ENCODE peak calls at places on chromosomes 2 and 18, in four cellular contexts. One of them, this sample, is unnamed.

GRCh38 chr2:219452361-219453317 is 18.0 kb downstream of the SPEG start:
- DNase-seq in dorsolateral prefrontal cortex: no peak
- DNase-seq in progenitor cell of endocrine pancreas: no peak
- DNase-seq in breast epithelium: peak
- DNase-seq in this sample: no peak

GRCh38 chr18:48022531-48023330 is 92.3 kb upstream of the SMAD2 start:
- DNase-seq in breast epithelium: no peak
- DNase-seq in dorsolateral prefrontal cortex: no peak
- DNase-seq in progenitor cell of endocrine pancreas: no peak
- DNase-seq in this sample: peak

GRCh38 chr2:85017436-85018048 is 46.6 kb downstream of the KCMF1 start:
- DNase-seq in dorsolateral prefrontal cortex: no peak
- DNase-seq in breast epithelium: no peak
- DNase-seq in progenitor cell of endocrine pancreas: no peak
- DNase-seq in this sample: no peak

GRCh38 chr18:12639990-12640880 is 17.7 kb downstream of the SPIRE1 start:
- DNase-seq in dorsolateral prefrontal cortex: no peak
- DNase-seq in progenitor cell of endocrine pancreas: no peak
- DNase-seq in breast epithelium: no peak
- DNase-seq in this sample: no peak

GRCh38 chr2:1915746-1916145 is 171.4 kb upstream of the PXDN start:
- DNase-seq in dorsolateral prefrontal cortex: no peak
- DNase-seq in breast epithelium: no peak
- DNase-seq in progenitor cell of endocrine pancreas: no peak
- DNase-seq in this sample: no peak

GRCh38 chr2:224025874-224026273 is 13.2 kb downstream of the SERPINE2 start:
- DNase-seq in dorsolateral prefrontal cortex: no peak
- DNase-seq in breast epithelium: no peak
- DNase-seq in progenitor cell of endocrine pancreas: no peak
- DNase-seq in this sample: peak

GRCh38 chr18:37322497-37323035 is 243.0 kb downstream of the CELF4 start:
- DNase-seq in breast epithelium: no peak
- DNase-seq in progenitor cell of endocrine pancreas: no peak
- DNase-seq in dorsolateral prefrontal cortex: no peak
- DNase-seq in this sample: peak

GRCh38 chr2:171279983-171280790 is 119.5 kb upstream of the TLK1 start:
- DNase-seq in breast epithelium: no peak
- DNase-seq in dorsolateral prefrontal cortex: no peak
- DNase-seq in progenitor cell of endocrine pancreas: no peak
- DNase-seq in this sample: no peak

GRCh38 chr2:226483745-226484619 is 315.6 kb downstream of the IRS1 start:
- DNase-seq in dorsolateral prefrontal cortex: no peak
- DNase-seq in breast epithelium: no peak
- DNase-seq in progenitor cell of endocrine pancreas: no peak
- DNase-seq in this sample: no peak

GRCh38 chr2:49585921-49586320 is 431.6 kb upstream of the FSHR start:
- DNase-seq in breast epithelium: no peak
- DNase-seq in dorsolateral prefrontal cortex: no peak
- DNase-seq in progenitor cell of endocrine pancreas: no peak
- DNase-seq in this sample: no peak

GRCh38 chr2:229971298-229971790 is 49.0 kb downstream of the FBXO36 start:
- DNase-seq in dorsolateral prefrontal cortex: no peak
- DNase-seq in progenitor cell of endocrine pancreas: no peak
- DNase-seq in breast epithelium: no peak
- DNase-seq in this sample: no peak

GRCh38 chr2:73291461-73292315 is 1.7 kb downstream of the EGR4 start:
- DNase-seq in progenitor cell of endocrine pancreas: no peak
- DNase-seq in breast epithelium: no peak
- DNase-seq in dorsolateral prefrontal cortex: no peak
- DNase-seq in this sample: no peak

GRCh38 chr2:44351676-44352075 is 9.6 kb downstream of the PREPL start:
- DNase-seq in dorsolateral prefrontal cortex: no peak
- DNase-seq in progenitor cell of endocrine pancreas: no peak
- DNase-seq in breast epithelium: no peak
- DNase-seq in this sample: no peak

GRCh38 chr2:120237491-120237902 is 14.3 kb upstream of the TMEM185B start:
- DNase-seq in progenitor cell of endocrine pancreas: no peak
- DNase-seq in dorsolateral prefrontal cortex: no peak
- DNase-seq in breast epithelium: peak
- DNase-seq in this sample: no peak

GRCh38 chr18:63949068-63949737 is at the start of gene HMSD:
- DNase-seq in breast epithelium: no peak
- DNase-seq in dorsolateral prefrontal cortex: peak
- DNase-seq in progenitor cell of endocrine pancreas: peak
- DNase-seq in this sample: peak

GRCh38 chr18:36402765-36403396 is 105.4 kb downstream of the FHOD3 start:
- DNase-seq in dorsolateral prefrontal cortex: no peak
- DNase-seq in breast epithelium: no peak
- DNase-seq in progenitor cell of endocrine pancreas: no peak
- DNase-seq in this sample: no peak

GRCh38 chr2:201654611-201655384 is 11.5 kb upstream of the TMEM237 start:
- DNase-seq in breast epithelium: no peak
- DNase-seq in progenitor cell of endocrine pancreas: no peak
- DNase-seq in dorsolateral prefrontal cortex: no peak
- DNase-seq in this sample: no peak

GRCh38 chr2:197207106-197207505 is 103.5 kb downstream of the ANKRD44 start:
- DNase-seq in progenitor cell of endocrine pancreas: no peak
- DNase-seq in dorsolateral prefrontal cortex: no peak
- DNase-seq in breast epithelium: no peak
- DNase-seq in this sample: no peak

GRCh38 chr18:77131100-77131651 is 1.4 kb downstream of the MBP start:
- DNase-seq in breast epithelium: no peak
- DNase-seq in dorsolateral prefrontal cortex: no peak
- DNase-seq in progenitor cell of endocrine pancreas: no peak
- DNase-seq in this sample: peak

GRCh38 chr18:55833543-55833942 is 245.6 kb upstream of the TCF4 start:
- DNase-seq in dorsolateral prefrontal cortex: no peak
- DNase-seq in breast epithelium: no peak
- DNase-seq in progenitor cell of endocrine pancreas: no peak
- DNase-seq in this sample: no peak

GRCh38 chr2:72859831-72860262 is 27.4 kb upstream of the SPR start:
- DNase-seq in dorsolateral prefrontal cortex: no peak
- DNase-seq in progenitor cell of endocrine pancreas: peak
- DNase-seq in breast epithelium: no peak
- DNase-seq in this sample: peak

GRCh38 chr2:210592706-210593105 is 36.3 kb downstream of the CPS1 start:
- DNase-seq in dorsolateral prefrontal cortex: no peak
- DNase-seq in progenitor cell of endocrine pancreas: no peak
- DNase-seq in breast epithelium: no peak
- DNase-seq in this sample: no peak

GRCh38 chr2:85648619-85649018 is 19.4 kb downstream of the SFTPB start:
- DNase-seq in breast epithelium: no peak
- DNase-seq in dorsolateral prefrontal cortex: no peak
- DNase-seq in progenitor cell of endocrine pancreas: no peak
- DNase-seq in this sample: no peak

GRCh38 chr2:209380278-209380677 is 43.6 kb upstream of the MAP2 start:
- DNase-seq in progenitor cell of endocrine pancreas: no peak
- DNase-seq in breast epithelium: no peak
- DNase-seq in dorsolateral prefrontal cortex: no peak
- DNase-seq in this sample: peak

GRCh38 chr2:109595644-109596043 is 18.1 kb downstream of the SEPTIN10 start:
- DNase-seq in progenitor cell of endocrine pancreas: no peak
- DNase-seq in dorsolateral prefrontal cortex: no peak
- DNase-seq in breast epithelium: no peak
- DNase-seq in this sample: no peak

GRCh38 chr18:62555135-62555534 is 32.3 kb downstream of the ZCCHC2 start:
- DNase-seq in progenitor cell of endocrine pancreas: no peak
- DNase-seq in dorsolateral prefrontal cortex: no peak
- DNase-seq in breast epithelium: no peak
- DNase-seq in this sample: no peak

GRCh38 chr2:129135017-129135416 is 816.3 kb upstream of the HS6ST1 start:
- DNase-seq in breast epithelium: no peak
- DNase-seq in dorsolateral prefrontal cortex: no peak
- DNase-seq in progenitor cell of endocrine pancreas: no peak
- DNase-seq in this sample: no peak

GRCh38 chr18:23900979-23901378 is 113.6 kb upstream of the TTC39C start:
- DNase-seq in breast epithelium: no peak
- DNase-seq in progenitor cell of endocrine pancreas: no peak
- DNase-seq in dorsolateral prefrontal cortex: no peak
- DNase-seq in this sample: no peak

GRCh38 chr2:218879881-218880748 is 537 bp upstream of the WNT10A start:
- DNase-seq in dorsolateral prefrontal cortex: no peak
- DNase-seq in breast epithelium: no peak
- DNase-seq in progenitor cell of endocrine pancreas: no peak
- DNase-seq in this sample: peak

GRCh38 chr2:136116111-136116812 is 1.7 kb downstream of the CXCR4 start:
- DNase-seq in breast epithelium: no peak
- DNase-seq in dorsolateral prefrontal cortex: no peak
- DNase-seq in progenitor cell of endocrine pancreas: no peak
- DNase-seq in this sample: peak

GRCh38 chr2:88557290-88557689 is 70.0 kb downstream of the EIF2AK3 start:
- DNase-seq in dorsolateral prefrontal cortex: no peak
- DNase-seq in progenitor cell of endocrine pancreas: no peak
- DNase-seq in breast epithelium: no peak
- DNase-seq in this sample: no peak

GRCh38 chr2:88549616-88550292 is 77.5 kb downstream of the EIF2AK3 start:
- DNase-seq in progenitor cell of endocrine pancreas: no peak
- DNase-seq in breast epithelium: no peak
- DNase-seq in dorsolateral prefrontal cortex: no peak
- DNase-seq in this sample: no peak

GRCh38 chr2:88556026-88556425 is 71.2 kb downstream of the EIF2AK3 start:
- DNase-seq in progenitor cell of endocrine pancreas: no peak
- DNase-seq in dorsolateral prefrontal cortex: no peak
- DNase-seq in breast epithelium: no peak
- DNase-seq in this sample: no peak

DNA sequence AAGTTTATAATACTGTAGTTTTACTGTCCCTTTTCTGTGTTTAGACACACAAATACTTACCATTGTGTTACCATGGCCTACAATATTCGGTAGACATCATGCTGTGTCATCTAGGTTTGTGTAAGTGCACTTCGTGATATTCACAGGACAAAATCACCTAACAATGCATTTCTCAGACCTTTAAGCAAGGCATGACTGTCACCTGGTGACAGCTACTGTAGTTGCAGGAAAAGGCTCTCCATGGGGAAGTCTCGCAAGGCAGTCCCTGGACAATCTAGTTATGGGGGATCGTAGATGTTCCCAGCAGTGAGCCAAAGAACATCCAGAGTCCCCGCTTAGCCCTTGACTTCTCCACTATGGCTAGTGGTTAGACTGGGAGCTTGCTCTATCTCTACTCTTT is 73.1 kb downstream of the EIF2AK3 start:
- DNase-seq in progenitor cell of endocrine pancreas: no peak
- DNase-seq in dorsolateral prefrontal cortex: no peak
- DNase-seq in breast epithelium: no peak
- DNase-seq in this sample: no peak
- TF ChIP-seq CTCF in progenitor cell of endocrine pancreas: peak
- TF ChIP-seq CTCF in dorsolateral prefrontal cortex: no peak
- TF ChIP-seq CTCF in breast epithelium: no peak
- TF ChIP-seq CTCF in this sample: peak

GRCh38 chr18:54224379-54225014 is at the start of gene MBD2:
- DNase-seq in dorsolateral prefrontal cortex: peak
- DNase-seq in breast epithelium: peak
- DNase-seq in progenitor cell of endocrine pancreas: peak
- DNase-seq in this sample: peak
- TF ChIP-seq CTCF in dorsolateral prefrontal cortex: peak
- TF ChIP-seq CTCF in breast epithelium: no peak
- TF ChIP-seq CTCF in progenitor cell of endocrine pancreas: peak
- TF ChIP-seq CTCF in this sample: peak

DNA sequence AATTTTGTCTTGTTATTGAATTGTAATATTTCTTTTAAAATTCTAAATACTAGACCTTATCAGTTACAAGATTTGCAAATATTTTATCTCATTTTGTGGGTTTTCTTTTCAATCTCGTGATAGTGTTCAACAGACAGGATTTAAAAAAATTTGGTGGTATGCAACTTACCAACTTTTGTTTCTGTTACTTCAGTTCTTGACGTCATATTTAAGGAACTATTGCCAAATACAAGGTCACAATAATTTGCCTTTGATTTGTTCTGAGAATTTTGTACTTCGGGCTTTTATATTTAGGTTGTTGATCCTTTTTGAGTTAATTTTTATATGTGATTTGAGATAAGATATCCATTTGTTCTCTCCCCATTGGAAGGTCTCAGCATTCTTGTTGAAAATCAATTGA is 876.6 kb downstream of the DCDC2C start:
- DNase-seq in progenitor cell of endocrine pancreas: no peak
- DNase-seq in breast epithelium: no peak
- DNase-seq in dorsolateral prefrontal cortex: no peak
- DNase-seq in this sample: no peak
- TF ChIP-seq CTCF in progenitor cell of endocrine pancreas: no peak
- TF ChIP-seq CTCF in breast epithelium: no peak
- TF ChIP-seq CTCF in dorsolateral prefrontal cortex: no peak
- TF ChIP-seq CTCF in this sample: no peak

DNA sequence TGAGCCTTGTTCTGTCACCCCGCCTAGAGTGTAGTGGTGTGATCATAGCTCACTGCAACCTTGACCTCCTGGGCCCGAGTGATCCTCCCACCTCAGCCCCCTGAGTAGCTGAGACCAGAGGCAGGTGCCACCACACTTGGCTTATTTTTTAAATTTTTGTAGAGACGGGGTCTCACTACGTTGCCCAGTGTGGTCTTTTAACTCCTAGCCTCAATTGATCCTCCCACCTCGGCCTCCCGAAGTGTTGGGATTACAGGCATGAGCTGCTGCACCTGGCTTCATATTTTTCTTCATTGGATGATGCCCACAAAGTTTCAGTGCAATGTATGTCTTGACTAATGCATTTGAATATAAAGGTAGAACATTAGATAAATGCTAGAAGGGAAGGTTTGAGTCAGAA is 120.8 kb downstream of the FMNL2 start:
- DNase-seq in breast epithelium: no peak
- DNase-seq in progenitor cell of endocrine pancreas: no peak
- DNase-seq in dorsolateral prefrontal cortex: no peak
- DNase-seq in this sample: no peak
- TF ChIP-seq CTCF in breast epithelium: no peak
- TF ChIP-seq CTCF in progenitor cell of endocrine pancreas: no peak
- TF ChIP-seq CTCF in dorsolateral prefrontal cortex: no peak
- TF ChIP-seq CTCF in this sample: no peak

DNA sequence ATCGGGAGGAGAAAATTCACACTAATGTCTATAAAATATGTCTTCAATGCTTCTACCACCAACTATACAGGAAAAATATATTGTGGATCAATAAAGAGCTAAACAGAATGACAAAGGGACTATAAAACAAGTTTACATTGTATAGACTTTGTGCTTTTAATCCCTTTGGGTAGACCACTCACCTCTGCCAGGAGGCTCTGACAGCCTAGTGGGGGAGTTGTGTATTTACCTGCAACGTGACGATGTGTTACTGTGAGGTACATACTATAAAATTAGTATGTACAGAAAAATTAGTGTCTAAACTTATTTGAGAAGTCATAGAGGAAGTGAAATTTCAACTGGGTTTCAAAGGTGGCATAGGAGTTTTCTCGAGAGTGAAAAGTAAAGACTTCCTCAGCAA is 243.3 kb upstream of the REG3G start:
- DNase-seq in progenitor cell of endocrine pancreas: no peak
- DNase-seq in breast epithelium: no peak
- DNase-seq in dorsolateral prefrontal cortex: no peak
- DNase-seq in this sample: no peak
- TF ChIP-seq CTCF in progenitor cell of endocrine pancreas: peak
- TF ChIP-seq CTCF in breast epithelium: no peak
- TF ChIP-seq CTCF in dorsolateral prefrontal cortex: no peak
- TF ChIP-seq CTCF in this sample: no peak